ENCODE peak calls at places on chromosomes 12 and 14, in four cellular contexts. I is pancreas, R is T-helper 1 cell, B is cardiac fibroblast. S is an unnamed sample.

GRCh38 chr14:50816419-50817047 is 14.4 kb downstream of the NIN start:
- DNase-seq in I (no peak), R (no peak), B (peak), S (no peak)

GRCh38 chr14:90676859-90677258 is 139.4 kb downstream of the TTC7B start:
- DNase-seq in I (no peak), R (no peak), B (peak), S (no peak)

GRCh38 chr14:25007832-25008231 is 42.1 kb downstream of the STXBP6 start:
- DNase-seq in I (peak), R (no peak), B (no peak), S (no peak)

GRCh38 chr12:102548543-102548942 is 68.2 kb upstream of the IGF1 start:
- DNase-seq in I (peak), R (no peak), B (no peak), S (no peak)

GRCh38 chr14:30373053-30373849 is 185.7 kb upstream of the G2E3 start:
- DNase-seq in I (no peak), R (no peak), B (no peak), S (no peak)

GRCh38 chr14:51548187-51548586 is 103.5 kb upstream of the FRMD6 start:
- DNase-seq in I (no peak), R (no peak), B (no peak), S (no peak)

GRCh38 chr12:54624316-54625279 is 10.1 kb downstream of the LACRT start:
- DNase-seq in I (no peak), R (no peak), B (peak), S (no peak)

GRCh38 chr12:3420693-3421092 is 70.3 kb upstream of the PRMT8 start:
- DNase-seq in I (no peak), R (no peak), B (no peak), S (no peak)

GRCh38 chr14:91372680-91373495 is 44.7 kb downstream of the CCDC88C start:
- DNase-seq in I (no peak), R (no peak), B (no peak), S (no peak)

GRCh38 chr12:96091833-96092232 is 56.4 kb upstream of the LTA4H start:
- DNase-seq in I (no peak), R (no peak), B (peak), S (no peak)

GRCh38 chr12:109264095-109264942 is 44.8 kb downstream of the FOXN4 start:
- DNase-seq in I (peak), R (no peak), B (peak), S (peak)

GRCh38 chr12:55060470-55060869 is 40.7 kb downstream of the NEUROD4 start:
- DNase-seq in I (no peak), R (no peak), B (no peak), S (no peak)